ENCODE peak calls at places on chromosomes 11 and 22, in six cellular contexts. T is RWPE1; W is stimulated activated CD4-positive, alpha-beta T cell treated with anti-CD3 and anti-CD28 coated beads, Interleukin-12 subunit alpha, Interleukin-12 subunit beta, amount 100 ng/mL, for 24 hours; R is NCI-H774; Y is activated CD4-positive, alpha-beta T cell treated with anti-CD3 and anti-CD28 coated beads for 1 hour; L is GM12865. D is an unnamed sample.

GRCh38 chr22:42160830-42161696 is 30.5 kb upstream of the CYP2D6 start:
- DNase-seq in T (peak), W (no peak), R (no peak), Y (no peak), L (no peak), D (no peak)

GRCh38 chr11:8365542-8365941 is 101.9 kb upstream of the LMO1 start:
- DNase-seq in T (no peak), W (no peak), R (no peak), Y (no peak), L (no peak), D (no peak)

GRCh38 chr22:47437636-47438035 is 675.2 kb downstream of the TBC1D22A start:
- DNase-seq in T (no peak), W (no peak), R (no peak), Y (no peak), L (no peak), D (no peak)

GRCh38 chr22:41636467-41636866 is 15.4 kb downstream of the XRCC6 start:
- DNase-seq in T (no peak), W (no peak), R (no peak), Y (no peak), L (no peak), D (no peak)

GRCh38 chr11:65897020-65897471 is 3.1 kb downstream of the FOSL1 start:
- DNase-seq in T (no peak), W (no peak), R (no peak), Y (no peak), L (no peak), D (no peak)

GRCh38 chr11:67056640-67057409 is at the start of gene RHOD:
- DNase-seq in T (peak), W (peak), R (no peak), Y (no peak), L (no peak), D (peak)

GRCh38 chr11:98711011-98711410 is 309.7 kb upstream of the CNTN5 start:
- DNase-seq in T (no peak), W (no peak), R (no peak), Y (no peak), L (no peak), D (no peak)

GRCh38 chr11:130413383-130414106 is 14.9 kb downstream of the ADAMTS8 start:
- DNase-seq in T (peak), W (no peak), R (no peak), Y (no peak), L (no peak), D (no peak)

GRCh38 chr11:47394322-47395224 is 13.8 kb upstream of the SLC39A13 start:
- DNase-seq in T (no peak), W (peak), R (no peak), Y (peak), L (peak), D (peak)

GRCh38 chr11:30370164-30370563 is 47.3 kb downstream of the ARL14EP start:
- DNase-seq in T (no peak), W (no peak), R (no peak), Y (no peak), L (no peak), D (no peak)

GRCh38 chr22:35600466-35600865 is 16.7 kb downstream of the MB start:
- DNase-seq in T (no peak), W (no peak), R (no peak), Y (no peak), L (no peak), D (no peak)

GRCh38 chr11:1303196-1303821 is 6.1 kb downstream of the TOLLIP start:
- DNase-seq in T (peak), W (no peak), R (peak), Y (no peak), L (no peak), D (peak)

GRCh38 chr11:124863826-124864165 is 1.4 kb upstream of the ROBO3 start:
- DNase-seq in T (no peak), W (no peak), R (no peak), Y (no peak), L (no peak), D (peak)

GRCh38 chr11:2268911-2269600 is 1.3 kb downstream of the ASCL2 start:
- DNase-seq in T (peak), W (peak), R (peak), Y (peak), L (no peak), D (no peak)

D was measured in dermis blood vessel endothelial cell.